ENCODE peak calls at places on chromosome 13, in four cellular contexts. A is Panc1, K is K562, I is HepG2. F is an unnamed sample.

GRCh38 chr13:95784161-95784880 is 107.4 kb downstream of the DNAJC3 start:
- DNase-seq in K (no peak), A (no peak), I (peak), F (no peak)

GRCh38 chr13:76936736-76937135 is 11.6 kb upstream of the ACOD1 start:
- DNase-seq in I (no peak), A (no peak), K (no peak), F (no peak)

GRCh38 chr13:93814658-93815057 is 588.1 kb downstream of the GPC6 start:
- DNase-seq in I (no peak), K (no peak), A (no peak), F (no peak)

GRCh38 chr13:98800078-98800477 is 47.6 kb upstream of the SLC15A1 start:
- DNase-seq in I (no peak), K (no peak), A (no peak), F (no peak)

GRCh38 chr13:50909605-50910482 is at the start of gene RNASEH2B:
- DNase-seq in K (peak), A (no peak), I (peak), F (peak)

GRCh38 chr13:49935171-49936084 is 712 bp downstream of the SPRYD7 start:
- DNase-seq in A (no peak), I (peak), K (peak), F (peak)

GRCh38 chr13:50081106-50081898 is 66.1 kb downstream of the KCNRG start:
- DNase-seq in K (peak), A (no peak), I (no peak), F (no peak)

GRCh38 chr13:66657165-66657895 is 572.8 kb downstream of the PCDH9 start:
- DNase-seq in A (peak), K (no peak), I (peak), F (peak)

GRCh38 chr13:76783798-76784197 is 102.4 kb downstream of the KCTD12 start:
- DNase-seq in I (no peak), A (no peak), K (no peak), F (no peak)

GRCh38 chr13:73940098-73940497 is 194.1 kb downstream of the KLF12 start:
- DNase-seq in I (no peak), K (no peak), A (no peak), F (no peak)
- TF ChIP-seq TCF7L2 in I (no peak), K (no peak), A (no peak), F (no peak)

GRCh38 chr13:109150691-109151090 is 521.3 kb downstream of the MYO16 start:
- DNase-seq in I (no peak), K (no peak), A (no peak), F (no peak)
- H3K27ac ChIP-seq in I (no peak), K (no peak), A (peak), F (no peak)

DNA sequence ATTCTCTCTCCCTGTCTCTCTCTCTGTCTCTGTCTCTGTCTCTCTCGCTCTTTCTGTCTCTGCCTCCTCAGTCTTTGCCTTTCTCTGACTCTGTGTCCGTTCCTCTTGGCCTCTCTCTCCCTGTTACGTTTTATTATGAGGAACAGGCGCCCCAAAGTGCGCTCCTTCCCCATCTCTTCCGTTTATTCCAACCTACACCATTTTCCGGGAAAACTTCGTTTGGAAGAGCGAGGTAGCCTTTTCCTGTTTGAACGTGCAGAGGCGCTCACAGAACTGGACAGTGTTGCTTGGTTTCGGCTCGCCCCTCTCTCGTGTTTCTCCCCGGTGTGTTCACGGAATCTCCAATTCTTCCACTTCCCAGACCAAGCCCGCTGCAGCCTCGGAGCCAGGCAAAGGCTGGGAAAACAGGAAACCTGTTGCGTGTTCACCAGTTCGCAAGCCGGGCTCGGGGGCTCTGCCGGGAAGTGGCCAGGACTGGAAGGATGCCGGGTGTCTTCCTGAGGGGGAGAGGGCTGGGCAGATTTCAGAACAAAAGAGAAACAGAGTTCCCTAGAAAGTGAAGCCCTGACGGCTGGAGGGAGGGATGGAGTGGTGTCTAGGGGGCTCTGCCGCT is 605 bp downstream of the TMEM255B start:
- DNase-seq in I (no peak), K (no peak), A (no peak), F (no peak)
- TF ChIP-seq TCF7L2 in I (no peak), K (no peak), A (no peak), F (no peak)

GRCh38 chr13:33286143-33286542 is 588 bp upstream of the STARD13 start:
- DNase-seq in I (no peak), K (no peak), A (no peak), F (no peak)

GRCh38 chr13:33284916-33285315 is 639 bp downstream of the STARD13 start:
- DNase-seq in A (no peak), I (peak), K (no peak), F (no peak)

GRCh38 chr13:33289966-33290365 is 4.4 kb upstream of the STARD13 start:
- DNase-seq in A (no peak), I (no peak), K (no peak), F (no peak)

GRCh38 chr13:33285420-33286124 is at the start of gene STARD13:
- DNase-seq in I (peak), K (peak), A (peak), F (peak)

GRCh38 chr13:33287142-33287882 is 1.8 kb upstream of the STARD13 start:
- DNase-seq in A (no peak), K (no peak), I (no peak), F (no peak)
- H3K27ac ChIP-seq in A (no peak), K (no peak), I (no peak), F (no peak)

DNA sequence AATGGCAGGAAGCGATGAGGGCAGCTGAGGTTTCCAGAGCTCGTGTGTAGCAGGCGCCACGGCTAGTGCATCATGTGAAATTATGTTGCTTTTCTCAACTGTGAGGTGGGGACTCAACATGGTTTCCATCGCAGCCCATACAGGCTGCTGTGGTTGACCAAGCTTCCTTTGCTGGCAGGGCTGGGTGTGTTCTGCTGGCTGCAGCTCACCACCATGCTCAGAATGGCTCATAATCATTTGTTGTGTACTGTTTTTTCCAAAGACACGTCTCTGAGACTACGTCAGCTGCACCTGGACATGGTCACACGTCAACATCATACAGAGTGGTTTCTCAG is 16.1 kb upstream of the RASA3 start:
- DNase-seq in K (no peak), A (no peak), I (no peak), F (no peak)
- TF ChIP-seq TCF7L2 in K (no peak), A (no peak), I (no peak), F (no peak)

GRCh38 chr13:28301839-28302238 is 163.5 kb downstream of the PAN3 start:
- DNase-seq in K (no peak), A (no peak), I (no peak), F (no peak)
- H3K27ac ChIP-seq in K (no peak), A (no peak), I (no peak), F (no peak)

GRCh38 chr13:40787062-40787461 is 2.3 kb upstream of the SLC25A15 start:
- DNase-seq in A (no peak), I (no peak), K (no peak), F (no peak)
- TF ChIP-seq TCF7L2 in A (no peak), I (no peak), K (no peak), F (no peak)